ENCODE peak calls at places on chromosomes 12 and 14, in four cellular contexts. One of them, this sample, is unnamed.
A peak's percentile ranks its signal among the peaks of the same experiment; 100 is the strongest.

GRCh38 chr12:104576980-104577925 is 120.5 kb downstream of the CHST11 start:
- DNase-seq in iPS DF 6.9: no peak
- DNase-seq in CD8-positive, alpha-beta memory T cell: no peak
- DNase-seq in pancreas: no peak
- DNase-seq in this sample: no peak

GRCh38 chr14:88210426-88210825 is 112.6 kb downstream of the KCNK10 start:
- DNase-seq in iPS DF 6.9: no peak
- DNase-seq in CD8-positive, alpha-beta memory T cell: no peak
- DNase-seq in pancreas: no peak
- DNase-seq in this sample: no peak

GRCh38 chr12:2163172-2163927 is 110.6 kb downstream of the CACNA1C start:
- DNase-seq in iPS DF 6.9: no peak
- DNase-seq in CD8-positive, alpha-beta memory T cell: no peak
- DNase-seq in pancreas: peak; percentile 55
- DNase-seq in this sample: no peak

GRCh38 chr14:76964695-76965094 is 63.8 kb downstream of the IRF2BPL start:
- DNase-seq in iPS DF 6.9: no peak
- DNase-seq in CD8-positive, alpha-beta memory T cell: no peak
- DNase-seq in pancreas: no peak
- DNase-seq in this sample: no peak

GRCh38 chr14:29650554-29651269 is 276.9 kb downstream of the PRKD1 start:
- DNase-seq in iPS DF 6.9: no peak
- DNase-seq in CD8-positive, alpha-beta memory T cell: no peak
- DNase-seq in pancreas: no peak
- DNase-seq in this sample: no peak

GRCh38 chr12:11653215-11653753 is 3.8 kb downstream of the ETV6 start:
- DNase-seq in iPS DF 6.9: no peak
- DNase-seq in CD8-positive, alpha-beta memory T cell: no peak
- DNase-seq in pancreas: no peak
- DNase-seq in this sample: no peak

GRCh38 chr14:74035556-74035955 is 16.4 kb downstream of the BBOF1 start:
- DNase-seq in iPS DF 6.9: no peak
- DNase-seq in CD8-positive, alpha-beta memory T cell: no peak
- DNase-seq in pancreas: no peak
- DNase-seq in this sample: no peak

GRCh38 chr12:11666131-11666530 is 16.7 kb downstream of the ETV6 start:
- DNase-seq in iPS DF 6.9: no peak
- DNase-seq in CD8-positive, alpha-beta memory T cell: no peak
- DNase-seq in pancreas: no peak
- DNase-seq in this sample: no peak

GRCh38 chr14:95895720-95896119 is 19.1 kb downstream of the TUNAR start:
- DNase-seq in iPS DF 6.9: peak; percentile 54
- DNase-seq in CD8-positive, alpha-beta memory T cell: no peak
- DNase-seq in pancreas: peak; percentile 18
- DNase-seq in this sample: no peak

GRCh38 chr14:88463318-88463717 is 77.9 kb downstream of the SPATA7 start:
- DNase-seq in iPS DF 6.9: no peak
- DNase-seq in CD8-positive, alpha-beta memory T cell: no peak
- DNase-seq in pancreas: no peak
- DNase-seq in this sample: no peak

GRCh38 chr12:111767362-111768158 is 827 bp downstream of the ALDH2 start:
- DNase-seq in iPS DF 6.9: no peak
- DNase-seq in CD8-positive, alpha-beta memory T cell: no peak
- DNase-seq in pancreas: no peak
- DNase-seq in this sample: no peak

GRCh38 chr14:71322660-71323250 is 415.5 kb downstream of the PCNX1 start:
- DNase-seq in iPS DF 6.9: no peak
- DNase-seq in CD8-positive, alpha-beta memory T cell: peak; percentile 25
- DNase-seq in pancreas: no peak
- DNase-seq in this sample: peak; percentile 19

GRCh38 chr12:59579616-59580015 is 16.2 kb upstream of the SLC16A7 start:
- DNase-seq in iPS DF 6.9: no peak
- DNase-seq in CD8-positive, alpha-beta memory T cell: no peak
- DNase-seq in pancreas: no peak
- DNase-seq in this sample: no peak

GRCh38 chr14:50303744-50304471 is 8.1 kb downstream of the L2HGDH start:
- DNase-seq in iPS DF 6.9: no peak
- DNase-seq in CD8-positive, alpha-beta memory T cell: no peak
- DNase-seq in pancreas: peak; percentile 32
- DNase-seq in this sample: no peak

GRCh38 chr14:25069889-25070288 is 19.9 kb upstream of the STXBP6 start:
- DNase-seq in iPS DF 6.9: no peak
- DNase-seq in CD8-positive, alpha-beta memory T cell: no peak
- DNase-seq in pancreas: no peak
- DNase-seq in this sample: no peak

GRCh38 chr14:104734991-104735779 is 11.2 kb downstream of the ADSS1 start:
- DNase-seq in iPS DF 6.9: no peak
- DNase-seq in CD8-positive, alpha-beta memory T cell: no peak
- DNase-seq in pancreas: no peak
- DNase-seq in this sample: no peak
- H3K4me1 ChIP-seq in iPS DF 6.9: no peaks in the 10 kb centered on the region
- H3K4me1 ChIP-seq in CD8-positive, alpha-beta memory T cell: no peaks in the 10 kb centered on the region
- H3K4me1 ChIP-seq in pancreas: no peaks in the 10 kb centered on the region
- H3K4me1 ChIP-seq in this sample: peaks cover 6% of the 10 kb centered on the region

GRCh38 chr12:6960291-6961277 is 9.4 kb downstream of the PTPN6 start:
- DNase-seq in iPS DF 6.9: no peak
- DNase-seq in CD8-positive, alpha-beta memory T cell: no peak
- DNase-seq in pancreas: no peak
- DNase-seq in this sample: peak; percentile 25
- H3K4me3 ChIP-seq in iPS DF 6.9: no peak overlapping the region
- H3K4me3 ChIP-seq in CD8-positive, alpha-beta memory T cell: peak overlapping the region; percentile 4
- H3K4me3 ChIP-seq in pancreas: no peak overlapping the region
- H3K4me3 ChIP-seq in this sample: no peak overlapping the region

GRCh38 chr14:99187858-99188257 is 84.1 kb downstream of the BCL11B start:
- DNase-seq in iPS DF 6.9: no peak
- DNase-seq in CD8-positive, alpha-beta memory T cell: no peak
- DNase-seq in pancreas: no peak
- DNase-seq in this sample: no peak

GRCh38 chr14:99190696-99191662 is 81.0 kb downstream of the BCL11B start:
- DNase-seq in iPS DF 6.9: no peak
- DNase-seq in CD8-positive, alpha-beta memory T cell: peak; percentile 28
- DNase-seq in pancreas: no peak
- DNase-seq in this sample: no peak

GRCh38 chr14:99188721-99189120 is 83.3 kb downstream of the BCL11B start:
- DNase-seq in iPS DF 6.9: no peak
- DNase-seq in CD8-positive, alpha-beta memory T cell: peak; percentile 43
- DNase-seq in pancreas: no peak
- DNase-seq in this sample: no peak

GRCh38 chr14:99186956-99187690 is 84.9 kb downstream of the BCL11B start:
- DNase-seq in iPS DF 6.9: no peak
- DNase-seq in CD8-positive, alpha-beta memory T cell: no peak
- DNase-seq in pancreas: no peak
- DNase-seq in this sample: no peak

DNA sequence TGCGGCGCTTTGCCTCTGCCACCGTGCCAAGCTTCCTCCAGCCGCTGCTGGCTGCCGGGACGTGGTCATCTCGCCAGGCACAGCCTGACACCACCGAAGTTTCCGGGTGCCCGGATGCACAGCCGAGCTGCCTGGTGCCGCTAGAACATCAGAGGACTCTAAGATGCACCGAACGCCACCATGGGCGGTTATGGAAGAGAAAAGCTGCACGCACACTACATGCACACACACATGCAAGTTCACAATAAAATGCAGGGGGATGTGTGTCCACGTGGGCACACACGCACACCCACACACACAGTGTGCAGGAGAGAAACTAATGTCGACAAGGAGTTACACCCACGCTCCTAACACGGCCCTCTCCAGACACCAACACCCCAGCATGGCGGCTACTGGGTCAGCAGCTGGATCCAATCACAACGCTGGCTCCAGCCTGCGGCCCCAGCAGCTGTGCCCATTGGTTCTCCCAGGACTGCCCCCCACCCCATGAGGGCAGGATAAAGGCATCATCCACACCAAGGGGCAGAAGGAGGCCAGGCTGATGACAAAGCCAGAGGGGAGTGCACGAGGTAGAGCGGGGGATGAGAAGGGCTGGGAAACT is 82.7 kb downstream of the BCL11B start:
- DNase-seq in iPS DF 6.9: no peak
- DNase-seq in CD8-positive, alpha-beta memory T cell: peak; percentile 46
- DNase-seq in pancreas: no peak
- DNase-seq in this sample: no peak
- H3K4me1 ChIP-seq in iPS DF 6.9: peaks cover 2% of the 10 kb centered on the region
- H3K4me1 ChIP-seq in CD8-positive, alpha-beta memory T cell: peaks cover 97% of the 10 kb centered on the region
- H3K4me1 ChIP-seq in pancreas: peaks cover 5% of the 10 kb centered on the region
- H3K4me1 ChIP-seq in this sample: peaks cover 10% of the 10 kb centered on the region

GRCh38 chr12:7102582-7102981 is 6.4 kb downstream of the C1RL start:
- DNase-seq in iPS DF 6.9: no peak
- DNase-seq in CD8-positive, alpha-beta memory T cell: no peak
- DNase-seq in pancreas: no peak
- DNase-seq in this sample: no peak
- H3K4me3 ChIP-seq in iPS DF 6.9: no peak overlapping the region
- H3K4me3 ChIP-seq in CD8-positive, alpha-beta memory T cell: no peak overlapping the region
- H3K4me3 ChIP-seq in pancreas: no peak overlapping the region
- H3K4me3 ChIP-seq in this sample: no peak overlapping the region

DNA sequence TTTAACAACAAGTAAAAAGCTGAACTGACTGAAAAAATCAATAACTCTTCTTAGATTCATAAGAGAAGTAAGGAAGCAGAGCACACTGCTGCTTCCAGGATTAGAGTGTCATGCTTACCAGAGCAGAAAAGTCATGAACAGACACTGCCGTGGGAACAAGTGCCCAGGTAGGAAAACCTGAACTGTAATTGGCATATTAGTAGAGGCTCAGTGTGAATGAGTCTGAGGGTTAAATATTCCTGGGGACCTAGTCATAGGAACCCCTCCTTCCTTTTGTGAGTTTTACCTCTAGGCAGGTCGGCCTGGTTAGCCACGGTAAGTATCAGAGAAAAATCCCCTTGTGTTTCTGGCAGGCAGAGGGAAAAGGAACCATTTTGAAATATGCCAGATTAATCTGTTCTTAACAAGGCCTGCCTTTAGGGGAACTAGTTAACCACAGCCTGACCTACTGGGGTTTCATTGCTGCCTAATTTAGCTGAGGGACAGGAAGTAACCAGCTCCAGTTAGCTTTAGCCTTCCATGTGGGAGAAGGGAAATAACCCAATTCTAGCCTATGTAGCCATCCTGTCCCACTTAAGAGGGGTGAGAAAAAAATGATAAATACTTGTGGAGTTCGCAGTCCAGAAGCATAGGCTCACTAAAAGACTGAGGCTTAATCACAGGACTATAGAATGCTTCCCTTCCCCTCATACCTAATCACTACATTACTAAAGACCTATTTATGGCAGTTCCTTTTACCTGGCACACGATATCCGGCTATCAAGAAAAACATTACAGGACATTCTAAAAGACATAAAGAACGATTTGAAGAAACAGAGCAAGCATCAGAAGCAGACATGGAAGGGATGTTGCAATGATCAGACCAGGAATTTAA is 22.6 kb downstream of the COX8C start:
- DNase-seq in iPS DF 6.9: no peak
- DNase-seq in CD8-positive, alpha-beta memory T cell: no peak
- DNase-seq in pancreas: no peak
- DNase-seq in this sample: no peak
- H3K4me1 ChIP-seq in iPS DF 6.9: no peaks in the 10 kb centered on the region
- H3K4me1 ChIP-seq in CD8-positive, alpha-beta memory T cell: no peaks in the 10 kb centered on the region
- H3K4me1 ChIP-seq in pancreas: no peaks in the 10 kb centered on the region
- H3K4me1 ChIP-seq in this sample: no peaks in the 10 kb centered on the region